ENCODE peak calls at places on chromosomes 11 and 22, in ten cellular contexts. One of them, this sample, is unnamed.
A peak's percentile ranks its signal among the peaks of the same experiment; 100 is the strongest.

GRCh38 chr11:89529619-89530018 is 38.4 kb upstream of the NOX4 start:
- DNase-seq in activated naive CD8-positive, alpha-beta T cell treated with anti-CD3 and anti-CD28 coated beads for 36 hours: no peak
- DNase-seq in AML-193: no peak
- DNase-seq in stimulated activated CD4-positive, alpha-beta T cell treated with anti-CD3 and anti-CD28 coated beads, Interleukin-12 subunit alpha, Interleukin-12 subunit beta, amount 100 ng/mL, for 4 hours: no peak
- DNase-seq in aorta: no peak
- DNase-seq in activated CD4-positive, alpha-beta T cell treated with anti-CD3 and anti-CD28 coated beads for 4 hours: no peak
- DNase-seq in HEK293T: no peak
- DNase-seq in head of caudate nucleus: no peak
- DNase-seq in SK-MEL-5: no peak
- DNase-seq in neural progenitor cell: no peak
- DNase-seq in this sample: no peak

GRCh38 chr11:67379061-67380058 is 6.0 kb upstream of the CLCF1 start:
- DNase-seq in activated naive CD8-positive, alpha-beta T cell treated with anti-CD3 and anti-CD28 coated beads for 36 hours: no peak
- DNase-seq in AML-193: no peak
- DNase-seq in stimulated activated CD4-positive, alpha-beta T cell treated with anti-CD3 and anti-CD28 coated beads, Interleukin-12 subunit alpha, Interleukin-12 subunit beta, amount 100 ng/mL, for 4 hours: no peak
- DNase-seq in aorta: peak; percentile 33
- DNase-seq in activated CD4-positive, alpha-beta T cell treated with anti-CD3 and anti-CD28 coated beads for 4 hours: no peak
- DNase-seq in HEK293T: no peak
- DNase-seq in head of caudate nucleus: no peak
- DNase-seq in SK-MEL-5: no peak
- DNase-seq in neural progenitor cell: no peak
- DNase-seq in this sample: no peak

GRCh38 chr11:70399681-70400112 is 1.4 kb downstream of the CTTN start:
- DNase-seq in activated naive CD8-positive, alpha-beta T cell treated with anti-CD3 and anti-CD28 coated beads for 36 hours: peak; percentile 17
- DNase-seq in AML-193: no peak
- DNase-seq in stimulated activated CD4-positive, alpha-beta T cell treated with anti-CD3 and anti-CD28 coated beads, Interleukin-12 subunit alpha, Interleukin-12 subunit beta, amount 100 ng/mL, for 4 hours: no peak
- DNase-seq in aorta: peak; percentile 93
- DNase-seq in activated CD4-positive, alpha-beta T cell treated with anti-CD3 and anti-CD28 coated beads for 4 hours: no peak
- DNase-seq in HEK293T: peak; percentile 48
- DNase-seq in head of caudate nucleus: peak; percentile 47
- DNase-seq in SK-MEL-5: peak; percentile 97
- DNase-seq in neural progenitor cell: peak; percentile 50
- DNase-seq in this sample: peak; percentile 17

GRCh38 chr22:37259540-37260029 is 15.5 kb upstream of the RAC2 start:
- DNase-seq in activated naive CD8-positive, alpha-beta T cell treated with anti-CD3 and anti-CD28 coated beads for 36 hours: no peak
- DNase-seq in AML-193: peak; percentile 67
- DNase-seq in stimulated activated CD4-positive, alpha-beta T cell treated with anti-CD3 and anti-CD28 coated beads, Interleukin-12 subunit alpha, Interleukin-12 subunit beta, amount 100 ng/mL, for 4 hours: no peak
- DNase-seq in aorta: peak; percentile 44
- DNase-seq in activated CD4-positive, alpha-beta T cell treated with anti-CD3 and anti-CD28 coated beads for 4 hours: no peak
- DNase-seq in HEK293T: no peak
- DNase-seq in head of caudate nucleus: peak; percentile 43
- DNase-seq in SK-MEL-5: peak; percentile 76
- DNase-seq in neural progenitor cell: peak; percentile 72
- DNase-seq in this sample: peak; percentile 64

GRCh38 chr11:119134389-119134978 is 13.1 kb downstream of the HINFP start:
- DNase-seq in activated naive CD8-positive, alpha-beta T cell treated with anti-CD3 and anti-CD28 coated beads for 36 hours: no peak
- DNase-seq in AML-193: peak; percentile 24
- DNase-seq in stimulated activated CD4-positive, alpha-beta T cell treated with anti-CD3 and anti-CD28 coated beads, Interleukin-12 subunit alpha, Interleukin-12 subunit beta, amount 100 ng/mL, for 4 hours: no peak
- DNase-seq in aorta: no peak
- DNase-seq in activated CD4-positive, alpha-beta T cell treated with anti-CD3 and anti-CD28 coated beads for 4 hours: no peak
- DNase-seq in HEK293T: no peak
- DNase-seq in head of caudate nucleus: no peak
- DNase-seq in SK-MEL-5: peak; percentile 56
- DNase-seq in neural progenitor cell: peak; percentile 24
- DNase-seq in this sample: no peak

GRCh38 chr11:135027461-135027860 is 615.4 kb upstream of the B3GAT1 start:
- DNase-seq in activated naive CD8-positive, alpha-beta T cell treated with anti-CD3 and anti-CD28 coated beads for 36 hours: peak; percentile 6
- DNase-seq in AML-193: peak; percentile 29
- DNase-seq in stimulated activated CD4-positive, alpha-beta T cell treated with anti-CD3 and anti-CD28 coated beads, Interleukin-12 subunit alpha, Interleukin-12 subunit beta, amount 100 ng/mL, for 4 hours: no peak
- DNase-seq in aorta: no peak
- DNase-seq in activated CD4-positive, alpha-beta T cell treated with anti-CD3 and anti-CD28 coated beads for 4 hours: no peak
- DNase-seq in HEK293T: peak; percentile 27
- DNase-seq in head of caudate nucleus: no peak
- DNase-seq in SK-MEL-5: peak; percentile 38
- DNase-seq in neural progenitor cell: peak; percentile 82
- DNase-seq in this sample: no peak

GRCh38 chr11:101466352-101466751 is 117.5 kb downstream of the TRPC6 start:
- DNase-seq in activated naive CD8-positive, alpha-beta T cell treated with anti-CD3 and anti-CD28 coated beads for 36 hours: no peak
- DNase-seq in AML-193: no peak
- DNase-seq in stimulated activated CD4-positive, alpha-beta T cell treated with anti-CD3 and anti-CD28 coated beads, Interleukin-12 subunit alpha, Interleukin-12 subunit beta, amount 100 ng/mL, for 4 hours: no peak
- DNase-seq in aorta: no peak
- DNase-seq in activated CD4-positive, alpha-beta T cell treated with anti-CD3 and anti-CD28 coated beads for 4 hours: no peak
- DNase-seq in HEK293T: no peak
- DNase-seq in head of caudate nucleus: no peak
- DNase-seq in SK-MEL-5: no peak
- DNase-seq in neural progenitor cell: peak; percentile 4
- DNase-seq in this sample: no peak

GRCh38 chr11:96307748-96308133 is 35.3 kb downstream of the MAML2 start:
- DNase-seq in activated naive CD8-positive, alpha-beta T cell treated with anti-CD3 and anti-CD28 coated beads for 36 hours: no peak
- DNase-seq in AML-193: no peak
- DNase-seq in stimulated activated CD4-positive, alpha-beta T cell treated with anti-CD3 and anti-CD28 coated beads, Interleukin-12 subunit alpha, Interleukin-12 subunit beta, amount 100 ng/mL, for 4 hours: no peak
- DNase-seq in aorta: no peak
- DNase-seq in activated CD4-positive, alpha-beta T cell treated with anti-CD3 and anti-CD28 coated beads for 4 hours: no peak
- DNase-seq in HEK293T: peak; percentile 24
- DNase-seq in head of caudate nucleus: no peak
- DNase-seq in SK-MEL-5: peak; percentile 86
- DNase-seq in neural progenitor cell: no peak
- DNase-seq in this sample: no peak

GRCh38 chr22:42074153-42074750 is at the start of gene PHETA2:
- DNase-seq in activated naive CD8-positive, alpha-beta T cell treated with anti-CD3 and anti-CD28 coated beads for 36 hours: peak; percentile 61
- DNase-seq in AML-193: no peak
- DNase-seq in stimulated activated CD4-positive, alpha-beta T cell treated with anti-CD3 and anti-CD28 coated beads, Interleukin-12 subunit alpha, Interleukin-12 subunit beta, amount 100 ng/mL, for 4 hours: peak; percentile 47
- DNase-seq in aorta: peak; percentile 75
- DNase-seq in activated CD4-positive, alpha-beta T cell treated with anti-CD3 and anti-CD28 coated beads for 4 hours: peak; percentile 60
- DNase-seq in HEK293T: no peak
- DNase-seq in head of caudate nucleus: no peak
- DNase-seq in SK-MEL-5: no peak
- DNase-seq in neural progenitor cell: peak; percentile 32
- DNase-seq in this sample: peak; percentile 76

GRCh38 chr22:38865201-38866023 is 6.6 kb downstream of the CBX6 start:
- DNase-seq in activated naive CD8-positive, alpha-beta T cell treated with anti-CD3 and anti-CD28 coated beads for 36 hours: no peak
- DNase-seq in AML-193: no peak
- DNase-seq in stimulated activated CD4-positive, alpha-beta T cell treated with anti-CD3 and anti-CD28 coated beads, Interleukin-12 subunit alpha, Interleukin-12 subunit beta, amount 100 ng/mL, for 4 hours: no peak
- DNase-seq in aorta: peak; percentile 45
- DNase-seq in activated CD4-positive, alpha-beta T cell treated with anti-CD3 and anti-CD28 coated beads for 4 hours: no peak
- DNase-seq in HEK293T: no peak
- DNase-seq in head of caudate nucleus: no peak
- DNase-seq in SK-MEL-5: no peak
- DNase-seq in neural progenitor cell: no peak
- DNase-seq in this sample: peak; percentile 9

GRCh38 chr11:29781268-29781667 is 235.6 kb downstream of the KCNA4 start:
- DNase-seq in activated naive CD8-positive, alpha-beta T cell treated with anti-CD3 and anti-CD28 coated beads for 36 hours: no peak
- DNase-seq in AML-193: no peak
- DNase-seq in stimulated activated CD4-positive, alpha-beta T cell treated with anti-CD3 and anti-CD28 coated beads, Interleukin-12 subunit alpha, Interleukin-12 subunit beta, amount 100 ng/mL, for 4 hours: no peak
- DNase-seq in aorta: no peak
- DNase-seq in activated CD4-positive, alpha-beta T cell treated with anti-CD3 and anti-CD28 coated beads for 4 hours: no peak
- DNase-seq in HEK293T: no peak
- DNase-seq in head of caudate nucleus: peak; percentile 12
- DNase-seq in SK-MEL-5: no peak
- DNase-seq in neural progenitor cell: no peak
- DNase-seq in this sample: peak; percentile 28

GRCh38 chr11:86477495-86478155 is 102.9 kb downstream of the CCDC81 start:
- DNase-seq in activated naive CD8-positive, alpha-beta T cell treated with anti-CD3 and anti-CD28 coated beads for 36 hours: no peak
- DNase-seq in AML-193: no peak
- DNase-seq in stimulated activated CD4-positive, alpha-beta T cell treated with anti-CD3 and anti-CD28 coated beads, Interleukin-12 subunit alpha, Interleukin-12 subunit beta, amount 100 ng/mL, for 4 hours: no peak
- DNase-seq in aorta: peak; percentile 59
- DNase-seq in activated CD4-positive, alpha-beta T cell treated with anti-CD3 and anti-CD28 coated beads for 4 hours: no peak
- DNase-seq in HEK293T: no peak
- DNase-seq in head of caudate nucleus: no peak
- DNase-seq in SK-MEL-5: no peak
- DNase-seq in neural progenitor cell: no peak
- DNase-seq in this sample: no peak

GRCh38 chr22:20022231-20023069 is 1.5 kb downstream of the TANGO2 start:
- DNase-seq in activated naive CD8-positive, alpha-beta T cell treated with anti-CD3 and anti-CD28 coated beads for 36 hours: no peak
- DNase-seq in AML-193: no peak
- DNase-seq in stimulated activated CD4-positive, alpha-beta T cell treated with anti-CD3 and anti-CD28 coated beads, Interleukin-12 subunit alpha, Interleukin-12 subunit beta, amount 100 ng/mL, for 4 hours: no peak
- DNase-seq in aorta: no peak
- DNase-seq in activated CD4-positive, alpha-beta T cell treated with anti-CD3 and anti-CD28 coated beads for 4 hours: no peak
- DNase-seq in HEK293T: no peak
- DNase-seq in head of caudate nucleus: no peak
- DNase-seq in SK-MEL-5: no peak
- DNase-seq in neural progenitor cell: no peak
- DNase-seq in this sample: no peak

GRCh38 chr22:22928666-22929380 is 41.2 kb downstream of the IGLL5 start:
- DNase-seq in activated naive CD8-positive, alpha-beta T cell treated with anti-CD3 and anti-CD28 coated beads for 36 hours: peak; percentile 67
- DNase-seq in AML-193: no peak
- DNase-seq in stimulated activated CD4-positive, alpha-beta T cell treated with anti-CD3 and anti-CD28 coated beads, Interleukin-12 subunit alpha, Interleukin-12 subunit beta, amount 100 ng/mL, for 4 hours: no peak
- DNase-seq in aorta: peak; percentile 61
- DNase-seq in activated CD4-positive, alpha-beta T cell treated with anti-CD3 and anti-CD28 coated beads for 4 hours: peak; percentile 9
- DNase-seq in HEK293T: no peak
- DNase-seq in head of caudate nucleus: no peak
- DNase-seq in SK-MEL-5: no peak
- DNase-seq in neural progenitor cell: no peak
- DNase-seq in this sample: no peak

GRCh38 chr11:23284626-23285025 is 424.4 kb upstream of the CCDC179 start:
- DNase-seq in activated naive CD8-positive, alpha-beta T cell treated with anti-CD3 and anti-CD28 coated beads for 36 hours: no peak
- DNase-seq in AML-193: no peak
- DNase-seq in stimulated activated CD4-positive, alpha-beta T cell treated with anti-CD3 and anti-CD28 coated beads, Interleukin-12 subunit alpha, Interleukin-12 subunit beta, amount 100 ng/mL, for 4 hours: no peak
- DNase-seq in aorta: no peak
- DNase-seq in activated CD4-positive, alpha-beta T cell treated with anti-CD3 and anti-CD28 coated beads for 4 hours: no peak
- DNase-seq in HEK293T: no peak
- DNase-seq in head of caudate nucleus: no peak
- DNase-seq in SK-MEL-5: no peak
- DNase-seq in neural progenitor cell: no peak
- DNase-seq in this sample: no peak

GRCh38 chr11:60251485-60252207 is 8.7 kb upstream of the MS4A4E start:
- DNase-seq in activated naive CD8-positive, alpha-beta T cell treated with anti-CD3 and anti-CD28 coated beads for 36 hours: peak; percentile 23
- DNase-seq in AML-193: peak; percentile 20
- DNase-seq in stimulated activated CD4-positive, alpha-beta T cell treated with anti-CD3 and anti-CD28 coated beads, Interleukin-12 subunit alpha, Interleukin-12 subunit beta, amount 100 ng/mL, for 4 hours: no peak
- DNase-seq in aorta: no peak
- DNase-seq in activated CD4-positive, alpha-beta T cell treated with anti-CD3 and anti-CD28 coated beads for 4 hours: no peak
- DNase-seq in HEK293T: peak; percentile 19
- DNase-seq in head of caudate nucleus: peak; percentile 16
- DNase-seq in SK-MEL-5: peak; percentile 66
- DNase-seq in neural progenitor cell: peak; percentile 63
- DNase-seq in this sample: peak; percentile 30

GRCh38 chr11:109851780-109852390 is 241.3 kb upstream of the ZC3H12C start:
- DNase-seq in activated naive CD8-positive, alpha-beta T cell treated with anti-CD3 and anti-CD28 coated beads for 36 hours: no peak
- DNase-seq in AML-193: no peak
- DNase-seq in stimulated activated CD4-positive, alpha-beta T cell treated with anti-CD3 and anti-CD28 coated beads, Interleukin-12 subunit alpha, Interleukin-12 subunit beta, amount 100 ng/mL, for 4 hours: no peak
- DNase-seq in aorta: no peak
- DNase-seq in activated CD4-positive, alpha-beta T cell treated with anti-CD3 and anti-CD28 coated beads for 4 hours: no peak
- DNase-seq in HEK293T: no peak
- DNase-seq in head of caudate nucleus: no peak
- DNase-seq in SK-MEL-5: no peak
- DNase-seq in neural progenitor cell: no peak
- DNase-seq in this sample: no peak

GRCh38 chr11:45078236-45079074 is 68.0 kb upstream of the PRDM11 start:
- DNase-seq in activated naive CD8-positive, alpha-beta T cell treated with anti-CD3 and anti-CD28 coated beads for 36 hours: no peak
- DNase-seq in AML-193: no peak
- DNase-seq in stimulated activated CD4-positive, alpha-beta T cell treated with anti-CD3 and anti-CD28 coated beads, Interleukin-12 subunit alpha, Interleukin-12 subunit beta, amount 100 ng/mL, for 4 hours: no peak
- DNase-seq in aorta: no peak
- DNase-seq in activated CD4-positive, alpha-beta T cell treated with anti-CD3 and anti-CD28 coated beads for 4 hours: no peak
- DNase-seq in HEK293T: no peak
- DNase-seq in head of caudate nucleus: no peak
- DNase-seq in SK-MEL-5: no peak
- DNase-seq in neural progenitor cell: no peak
- DNase-seq in this sample: no peak

GRCh38 chr11:9787981-9788521 is 124.2 kb downstream of the SWAP70 start:
- DNase-seq in activated naive CD8-positive, alpha-beta T cell treated with anti-CD3 and anti-CD28 coated beads for 36 hours: no peak
- DNase-seq in AML-193: peak; percentile 57
- DNase-seq in stimulated activated CD4-positive, alpha-beta T cell treated with anti-CD3 and anti-CD28 coated beads, Interleukin-12 subunit alpha, Interleukin-12 subunit beta, amount 100 ng/mL, for 4 hours: no peak
- DNase-seq in aorta: peak; percentile 77
- DNase-seq in activated CD4-positive, alpha-beta T cell treated with anti-CD3 and anti-CD28 coated beads for 4 hours: no peak
- DNase-seq in HEK293T: no peak
- DNase-seq in head of caudate nucleus: peak; percentile 26
- DNase-seq in SK-MEL-5: no peak
- DNase-seq in neural progenitor cell: no peak
- DNase-seq in this sample: no peak

GRCh38 chr11:124745270-124745834 is 5.6 kb downstream of the NRGN start:
- DNase-seq in activated naive CD8-positive, alpha-beta T cell treated with anti-CD3 and anti-CD28 coated beads for 36 hours: no peak
- DNase-seq in AML-193: no peak
- DNase-seq in stimulated activated CD4-positive, alpha-beta T cell treated with anti-CD3 and anti-CD28 coated beads, Interleukin-12 subunit alpha, Interleukin-12 subunit beta, amount 100 ng/mL, for 4 hours: no peak
- DNase-seq in aorta: no peak
- DNase-seq in activated CD4-positive, alpha-beta T cell treated with anti-CD3 and anti-CD28 coated beads for 4 hours: no peak
- DNase-seq in HEK293T: no peak
- DNase-seq in head of caudate nucleus: no peak
- DNase-seq in SK-MEL-5: no peak
- DNase-seq in neural progenitor cell: peak; percentile 38
- DNase-seq in this sample: no peak

GRCh38 chr11:130120045-130120444 is 39.5 kb upstream of the ST14 start:
- DNase-seq in activated naive CD8-positive, alpha-beta T cell treated with anti-CD3 and anti-CD28 coated beads for 36 hours: no peak
- DNase-seq in AML-193: no peak
- DNase-seq in stimulated activated CD4-positive, alpha-beta T cell treated with anti-CD3 and anti-CD28 coated beads, Interleukin-12 subunit alpha, Interleukin-12 subunit beta, amount 100 ng/mL, for 4 hours: no peak
- DNase-seq in aorta: no peak
- DNase-seq in activated CD4-positive, alpha-beta T cell treated with anti-CD3 and anti-CD28 coated beads for 4 hours: no peak
- DNase-seq in HEK293T: no peak
- DNase-seq in head of caudate nucleus: no peak
- DNase-seq in SK-MEL-5: no peak
- DNase-seq in neural progenitor cell: no peak
- DNase-seq in this sample: no peak

GRCh38 chr11:102346748-102347525 is at the start of gene BIRC2:
- DNase-seq in activated naive CD8-positive, alpha-beta T cell treated with anti-CD3 and anti-CD28 coated beads for 36 hours: peak; percentile 98
- DNase-seq in AML-193: peak; percentile 84
- DNase-seq in stimulated activated CD4-positive, alpha-beta T cell treated with anti-CD3 and anti-CD28 coated beads, Interleukin-12 subunit alpha, Interleukin-12 subunit beta, amount 100 ng/mL, for 4 hours: peak; percentile 96
- DNase-seq in aorta: peak; percentile 96
- DNase-seq in activated CD4-positive, alpha-beta T cell treated with anti-CD3 and anti-CD28 coated beads for 4 hours: peak; percentile 93
- DNase-seq in HEK293T: peak; percentile 89
- DNase-seq in head of caudate nucleus: peak; percentile 98
- DNase-seq in SK-MEL-5: peak; percentile 90
- DNase-seq in neural progenitor cell: peak; percentile 98
- DNase-seq in this sample: peak; percentile 97

GRCh38 chr11:1639102-1639620 is 9.6 kb downstream of the KRTAP5-5 start:
- DNase-seq in activated naive CD8-positive, alpha-beta T cell treated with anti-CD3 and anti-CD28 coated beads for 36 hours: no peak
- DNase-seq in AML-193: no peak
- DNase-seq in stimulated activated CD4-positive, alpha-beta T cell treated with anti-CD3 and anti-CD28 coated beads, Interleukin-12 subunit alpha, Interleukin-12 subunit beta, amount 100 ng/mL, for 4 hours: no peak
- DNase-seq in aorta: peak; percentile 26
- DNase-seq in activated CD4-positive, alpha-beta T cell treated with anti-CD3 and anti-CD28 coated beads for 4 hours: no peak
- DNase-seq in HEK293T: no peak
- DNase-seq in head of caudate nucleus: no peak
- DNase-seq in SK-MEL-5: no peak
- DNase-seq in neural progenitor cell: no peak
- DNase-seq in this sample: no peak

GRCh38 chr22:43110927-43111623 is 525 bp downstream of the BIK start:
- DNase-seq in activated naive CD8-positive, alpha-beta T cell treated with anti-CD3 and anti-CD28 coated beads for 36 hours: peak; percentile 53
- DNase-seq in AML-193: no peak
- DNase-seq in stimulated activated CD4-positive, alpha-beta T cell treated with anti-CD3 and anti-CD28 coated beads, Interleukin-12 subunit alpha, Interleukin-12 subunit beta, amount 100 ng/mL, for 4 hours: peak; percentile 48
- DNase-seq in aorta: no peak
- DNase-seq in activated CD4-positive, alpha-beta T cell treated with anti-CD3 and anti-CD28 coated beads for 4 hours: peak; percentile 53
- DNase-seq in HEK293T: no peak
- DNase-seq in head of caudate nucleus: no peak
- DNase-seq in SK-MEL-5: no peak
- DNase-seq in neural progenitor cell: peak; percentile 58
- DNase-seq in this sample: peak; percentile 58

GRCh38 chr11:59273008-59273841 is 60.5 kb upstream of the MPEG1 start:
- DNase-seq in activated naive CD8-positive, alpha-beta T cell treated with anti-CD3 and anti-CD28 coated beads for 36 hours: no peak
- DNase-seq in AML-193: peak; percentile 82
- DNase-seq in stimulated activated CD4-positive, alpha-beta T cell treated with anti-CD3 and anti-CD28 coated beads, Interleukin-12 subunit alpha, Interleukin-12 subunit beta, amount 100 ng/mL, for 4 hours: no peak
- DNase-seq in aorta: no peak
- DNase-seq in activated CD4-positive, alpha-beta T cell treated with anti-CD3 and anti-CD28 coated beads for 4 hours: no peak
- DNase-seq in HEK293T: no peak
- DNase-seq in head of caudate nucleus: no peak
- DNase-seq in SK-MEL-5: no peak
- DNase-seq in neural progenitor cell: no peak
- DNase-seq in this sample: no peak

GRCh38 chr11:116648229-116649174 is 124.3 kb downstream of the BUD13 start:
- DNase-seq in activated naive CD8-positive, alpha-beta T cell treated with anti-CD3 and anti-CD28 coated beads for 36 hours: no peak
- DNase-seq in AML-193: no peak
- DNase-seq in stimulated activated CD4-positive, alpha-beta T cell treated with anti-CD3 and anti-CD28 coated beads, Interleukin-12 subunit alpha, Interleukin-12 subunit beta, amount 100 ng/mL, for 4 hours: no peak
- DNase-seq in aorta: no peak
- DNase-seq in activated CD4-positive, alpha-beta T cell treated with anti-CD3 and anti-CD28 coated beads for 4 hours: no peak
- DNase-seq in HEK293T: no peak
- DNase-seq in head of caudate nucleus: no peak
- DNase-seq in SK-MEL-5: no peak
- DNase-seq in neural progenitor cell: no peak
- DNase-seq in this sample: no peak

GRCh38 chr11:116852261-116853125 is 15.1 kb upstream of the APOA1 start:
- DNase-seq in activated naive CD8-positive, alpha-beta T cell treated with anti-CD3 and anti-CD28 coated beads for 36 hours: peak; percentile 23
- DNase-seq in AML-193: no peak
- DNase-seq in stimulated activated CD4-positive, alpha-beta T cell treated with anti-CD3 and anti-CD28 coated beads, Interleukin-12 subunit alpha, Interleukin-12 subunit beta, amount 100 ng/mL, for 4 hours: no peak
- DNase-seq in aorta: no peak
- DNase-seq in activated CD4-positive, alpha-beta T cell treated with anti-CD3 and anti-CD28 coated beads for 4 hours: no peak
- DNase-seq in HEK293T: no peak
- DNase-seq in head of caudate nucleus: no peak
- DNase-seq in SK-MEL-5: no peak
- DNase-seq in neural progenitor cell: no peak
- DNase-seq in this sample: no peak

GRCh38 chr22:37244114-37244921 is at the start of gene RAC2:
- DNase-seq in activated naive CD8-positive, alpha-beta T cell treated with anti-CD3 and anti-CD28 coated beads for 36 hours: peak; percentile 93
- DNase-seq in AML-193: peak; percentile 89
- DNase-seq in stimulated activated CD4-positive, alpha-beta T cell treated with anti-CD3 and anti-CD28 coated beads, Interleukin-12 subunit alpha, Interleukin-12 subunit beta, amount 100 ng/mL, for 4 hours: peak; percentile 91
- DNase-seq in aorta: peak; percentile 88
- DNase-seq in activated CD4-positive, alpha-beta T cell treated with anti-CD3 and anti-CD28 coated beads for 4 hours: peak; percentile 91
- DNase-seq in HEK293T: no peak
- DNase-seq in head of caudate nucleus: peak; percentile 49
- DNase-seq in SK-MEL-5: no peak
- DNase-seq in neural progenitor cell: peak; percentile 47
- DNase-seq in this sample: no peak

This sample was measured in retina.